ENCODE peak calls at places on chromosomes 6 and 20, in six cellular contexts. F, A, Q, S, X and J are unnamed samples.
A peak's percentile ranks its signal among the peaks of the same experiment; 100 is the strongest.

GRCh38 chr6:125469915-125470314 is 168.1 kb upstream of the HDDC2 start:
- DNase-seq in Q (no peak), X (no peak), A (no peak), S (peak; percentile 51), F (no peak), J (no peak)

GRCh38 chr6:151265282-151265681 is 25.5 kb downstream of the AKAP12 start:
- DNase-seq in Q (no peak), A (no peak), F (no peak), S (no peak), X (no peak), J (no peak)

GRCh38 chr20:57177636-57178280 is 88.7 kb downstream of the BMP7 start:
- DNase-seq in A (no peak), S (no peak), F (no peak), Q (no peak), X (no peak), J (no peak)

GRCh38 chr6:27650620-27651370 is 177.9 kb upstream of the ZNF184 start:
- DNase-seq in S (no peak), Q (peak; percentile 16), F (no peak), X (no peak), A (no peak), J (no peak)

GRCh38 chr20:51042064-51042463 is 19.2 kb upstream of the KCNG1 start:
- DNase-seq in F (no peak), Q (no peak), A (no peak), X (no peak), S (no peak), J (no peak)

GRCh38 chr20:775679-776135 is 7.4 kb upstream of the SLC52A3 start:
- DNase-seq in S (no peak), F (no peak), Q (no peak), A (no peak), X (no peak), J (no peak)

GRCh38 chr6:30061766-30062458 is 847 bp downstream of the POLR1H start:
- DNase-seq in X (no peak), F (no peak), A (peak; percentile 51), Q (no peak), S (no peak), J (no peak)

GRCh38 chr6:113361014-113361645 is 496.0 kb upstream of the MARCKS start:
- DNase-seq in A (no peak), F (no peak), S (no peak), X (no peak), Q (no peak), J (no peak)

GRCh38 chr6:73523434-73524123 is 2.7 kb upstream of the EEF1A1 start:
- DNase-seq in A (peak; percentile 16), X (no peak), F (peak; percentile 77), S (no peak), Q (peak; percentile 58), J (no peak)

GRCh38 chr6:127520061-127520460 is 926 bp upstream of the MTCL3 start:
- DNase-seq in A (no peak), F (no peak), Q (no peak), X (no peak), S (no peak), J (no peak)

GRCh38 chr6:82364087-82365010 is 732 bp downstream of the TPBG start:
- DNase-seq in S (no peak), F (peak; percentile 52), Q (no peak), X (no peak), A (no peak), J (peak; percentile 55)

GRCh38 chr6:36827261-36828079 is 11.8 kb downstream of the CPNE5 start:
- DNase-seq in X (no peak), Q (no peak), A (no peak), S (peak; percentile 98), F (no peak), J (no peak)

GRCh38 chr6:113813207-113813606 is 43.9 kb upstream of the MARCKS start:
- DNase-seq in Q (no peak), A (no peak), F (no peak), S (no peak), X (no peak), J (no peak)

GRCh38 chr6:128569737-128570438 is 49.5 kb upstream of the PTPRK start:
- DNase-seq in Q (no peak), A (no peak), X (no peak), F (no peak), S (no peak), J (peak; percentile 69)

GRCh38 chr6:116370717-116371383 is at the start of gene DSE:
- DNase-seq in Q (peak; percentile 44), X (no peak), A (peak; percentile 65), F (peak; percentile 86), S (no peak), J (peak; percentile 76)

GRCh38 chr20:17614812-17615644 is 45.2 kb downstream of the DSTN start:
- DNase-seq in F (peak; percentile 55), X (no peak), S (no peak), Q (no peak), A (no peak), J (no peak)

GRCh38 chr20:37615507-37616425 is 78.1 kb upstream of the CTNNBL1 start:
- DNase-seq in A (no peak), F (no peak), X (no peak), S (peak; percentile 23), Q (no peak), J (no peak)

GRCh38 chr6:137903933-137904821 is 37.1 kb downstream of the TNFAIP3 start:
- DNase-seq in X (no peak), S (no peak), A (no peak), F (no peak), Q (no peak), J (no peak)

GRCh38 chr6:78599526-78599925 is 267.8 kb upstream of the IRAK1BP1 start:
- DNase-seq in A (no peak), S (no peak), Q (no peak), X (no peak), F (no peak), J (no peak)

GRCh38 chr6:39425346-39426056 is 103.0 kb upstream of the KCNK16 start:
- DNase-seq in Q (no peak), X (no peak), S (no peak), F (no peak), A (no peak), J (no peak)

GRCh38 chr6:96164802-96165201 is 149.0 kb downstream of the FUT9 start:
- DNase-seq in X (no peak), F (no peak), A (no peak), Q (no peak), S (no peak), J (no peak)

GRCh38 chr20:34365765-34366213 is 2.7 kb downstream of the ITCH start:
- DNase-seq in X (no peak), Q (no peak), A (no peak), F (no peak), S (no peak), J (no peak)